ENCODE peak calls at places on chromosomes 6 and 20, in four cellular contexts. N is left lung, U is suprapubic skin, R is adrenal gland. X is an unnamed sample.
A peak's percentile ranks its signal among the peaks of the same experiment; 100 is the strongest.

GRCh38 chr6:35973670-35974222 is 50.7 kb downstream of the SLC26A8 start:
- DNase-seq in N (no peak), R (peak; percentile 15), U (no peak), X (no peak)

GRCh38 chr6:97053643-97054411 is 129.3 kb downstream of the KLHL32 start:
- DNase-seq in N (no peak), R (no peak), U (no peak), X (no peak)

GRCh38 chr6:306641-307061 is 14.4 kb downstream of the DUSP22 start:
- DNase-seq in U (peak; percentile 68), R (no peak), N (no peak), X (no peak)

GRCh38 chr6:152096863-152097496 is 289.5 kb downstream of the ESR1 start:
- DNase-seq in N (no peak), R (no peak), U (no peak), X (no peak)

GRCh38 chr6:37381579-37381978 is 27.8 kb downstream of the RNF8 start:
- DNase-seq in U (no peak), R (peak; percentile 20), N (no peak), X (no peak)

GRCh38 chr6:133887478-133887877 is 1.4 kb upstream of the TCF21 start:
- DNase-seq in R (no peak), N (no peak), U (no peak), X (no peak)

GRCh38 chr6:128144320-128144719 is 243.5 kb upstream of the THEMIS start:
- DNase-seq in N (no peak), U (no peak), R (no peak), X (no peak)

GRCh38 chr6:136031982-136032381 is 180.5 kb downstream of the PDE7B start:
- DNase-seq in R (peak; percentile 23), U (no peak), N (no peak), X (no peak)

GRCh38 chr6:47135772-47136171 is 93.6 kb upstream of the ADGRF1 start:
- DNase-seq in N (no peak), R (no peak), U (no peak), X (no peak)

GRCh38 chr20:38165966-38166706 is 1.1 kb upstream of the TGM2 start:
- DNase-seq in N (no peak), R (no peak), U (no peak), X (no peak)

GRCh38 chr6:133568970-133569889 is 319.7 kb upstream of the TCF21 start:
- DNase-seq in R (peak; percentile 21), U (no peak), N (no peak), X (no peak)

GRCh38 chr6:3603443-3604130 is 146.7 kb upstream of the SLC22A23 start:
- DNase-seq in R (no peak), U (no peak), N (no peak), X (no peak)

GRCh38 chr20:42043921-42044320 is 425.7 kb upstream of the CHD6 start:
- DNase-seq in R (no peak), N (no peak), U (no peak), X (no peak)

GRCh38 chr20:2300420-2300819 is 4.6 kb downstream of the TGM3 start:
- DNase-seq in U (no peak), N (no peak), R (peak; percentile 19), X (no peak)

GRCh38 chr6:161079566-161080262 is 88.1 kb downstream of the MAP3K4 start:
- DNase-seq in U (no peak), R (no peak), N (no peak), X (no peak)

GRCh38 chr6:82783587-82784253 is 281.9 kb downstream of the UBE3D start:
- DNase-seq in R (no peak), N (no peak), U (no peak), X (no peak)

GRCh38 chr20:20734475-20734948 is 22.1 kb upstream of the RALGAPA2 start:
- DNase-seq in U (no peak), N (no peak), R (no peak), X (no peak)

GRCh38 chr6:167091149-167092107 is 31.5 kb upstream of the CCR6 start:
- DNase-seq in U (no peak), N (no peak), R (no peak), X (no peak)

GRCh38 chr6:117272032-117272866 is 6.9 kb downstream of the VGLL2 start:
- DNase-seq in N (no peak), U (no peak), R (no peak), X (no peak)

GRCh38 chr6:11139051-11139960 is 27.8 kb upstream of the ERVFRD-1 start:
- DNase-seq in U (no peak), N (no peak), R (no peak), X (no peak)

GRCh38 chr6:145669627-145670034 is 65.7 kb downstream of the EPM2A start:
- DNase-seq in N (no peak), R (peak; percentile 36), U (no peak), X (no peak)

GRCh38 chr6:3849681-3850450 is 693 bp downstream of the FAM50B start:
- DNase-seq in U (peak; percentile 70), N (peak; percentile 82), R (no peak), X (no peak)

GRCh38 chr6:156391379-156391777 is 385.8 kb upstream of the ARID1B start:
- DNase-seq in N (no peak), R (no peak), U (no peak), X (no peak)

GRCh38 chr6:149268768-149269167 is 48.7 kb upstream of the TAB2 start:
- DNase-seq in N (no peak), R (no peak), U (no peak), X (no peak)

GRCh38 chr6:63415286-63415685 is 95.5 kb upstream of the LGSN start:
- DNase-seq in N (no peak), U (no peak), R (no peak), X (no peak)

GRCh38 chr6:22888147-22888831 is 318.9 kb downstream of the HDGFL1 start:
- DNase-seq in N (no peak), U (no peak), R (no peak), X (no peak)

GRCh38 chr6:34095741-34096140 is 50.1 kb downstream of the GRM4 start:
- DNase-seq in N (no peak), R (no peak), U (no peak), X (no peak)

GRCh38 chr20:44598413-44599290 is 16.3 kb downstream of the PKIG start:
- DNase-seq in R (peak; percentile 52), N (no peak), U (no peak), X (no peak)

GRCh38 chr20:44601801-44602204 is 19.4 kb downstream of the PKIG start:
- DNase-seq in N (no peak), R (peak; percentile 82), U (no peak), X (no peak)

GRCh38 chr20:44599715-44600114 is 17.3 kb downstream of the PKIG start:
- DNase-seq in U (no peak), N (no peak), R (no peak), X (no peak)

GRCh38 chr20:44600301-44600700 is 17.9 kb downstream of the PKIG start:
- DNase-seq in N (no peak), U (no peak), R (no peak), X (no peak)

DNA sequence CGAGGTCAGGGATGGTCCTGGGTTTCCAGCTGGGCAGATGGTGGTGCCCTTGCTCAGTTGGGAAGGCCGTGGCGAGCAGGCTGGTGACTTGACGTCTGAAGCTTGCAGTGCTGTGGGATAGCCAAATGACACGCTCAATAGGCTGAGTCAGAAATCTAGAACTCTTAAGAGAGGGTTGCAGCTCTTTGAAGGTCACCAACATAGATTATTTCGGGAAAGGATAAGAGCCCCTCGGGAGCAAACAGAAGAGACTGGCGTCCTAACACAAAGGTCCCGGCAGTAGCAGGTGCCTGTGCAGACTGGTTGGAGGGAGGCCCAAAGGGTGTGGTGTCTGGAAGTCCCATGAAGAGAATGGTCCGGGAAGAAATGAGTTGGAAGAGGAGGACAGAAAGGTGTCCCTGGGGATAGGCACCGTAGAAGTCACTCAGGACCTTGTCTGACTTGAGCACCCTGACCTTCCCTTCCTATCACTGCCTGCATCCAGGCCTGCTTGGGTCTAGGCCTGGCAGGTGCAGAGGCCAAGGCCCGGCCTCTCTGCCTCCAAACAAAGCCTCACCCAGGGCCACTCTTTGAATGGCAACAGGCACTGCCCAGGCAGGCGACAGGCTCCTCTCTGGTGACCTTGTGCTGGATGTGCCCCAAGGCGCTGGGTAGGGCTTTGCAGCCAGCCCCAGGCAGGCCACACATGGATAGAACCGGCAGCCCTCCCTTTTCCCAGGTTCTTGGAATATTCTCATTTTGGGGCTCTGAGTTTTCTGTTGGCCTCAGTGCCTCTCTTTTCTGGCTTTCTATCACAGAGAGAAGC is 18.6 kb downstream of the PKIG start:
- DNase-seq in U (no peak), R (peak; percentile 77), N (no peak), X (no peak)
- TF ChIP-seq CTCF in U (no peak), R (no peak), N (no peak), X (no peak)

GRCh38 chr6:131443514-131443913 is 129.5 kb upstream of the ARG1 start:
- DNase-seq in N (no peak), R (no peak), U (no peak), X (no peak)
- TF ChIP-seq CTCF in N (no peak), R (no peak), U (no peak), X (no peak)

GRCh38 chr6:107603029-107603428 is 113.1 kb downstream of the SOBP start:
- DNase-seq in N (no peak), U (no peak), R (no peak), X (no peak)

GRCh38 chr6:107604549-107604948 is 114.6 kb downstream of the SOBP start:
- DNase-seq in N (no peak), U (no peak), R (no peak), X (no peak)

GRCh38 chr6:107611060-107611824 is 121.3 kb downstream of the SOBP start:
- DNase-seq in U (no peak), R (no peak), N (no peak), X (no peak)

GRCh38 chr6:107606407-107606806 is 116.5 kb downstream of the SOBP start:
- DNase-seq in N (no peak), U (no peak), R (no peak), X (no peak)

DNA sequence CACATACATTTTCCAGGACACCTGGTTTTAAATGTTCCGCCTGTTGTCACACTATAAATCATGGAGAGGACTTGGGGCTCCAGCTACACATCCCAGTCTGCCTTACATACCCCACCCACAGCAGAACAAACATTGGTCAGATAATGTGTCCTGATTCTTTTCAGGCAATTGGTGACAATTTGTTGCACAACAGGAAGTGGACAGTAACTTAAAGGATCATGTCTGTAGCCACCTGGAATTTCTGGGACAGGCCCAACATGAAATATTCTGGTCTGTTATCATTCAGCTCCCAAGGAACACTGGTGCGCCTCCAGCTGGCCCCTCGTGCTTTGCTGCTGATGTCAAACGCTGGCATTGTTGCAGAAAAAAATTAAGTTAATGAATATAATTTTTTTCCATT is 117.2 kb downstream of the SOBP start:
- DNase-seq in R (no peak), U (no peak), N (no peak), X (no peak)
- TF ChIP-seq CTCF in R (no peak), U (no peak), N (no peak), X (no peak)

GRCh38 chr6:1481326-1481725 is 92.0 kb downstream of the FOXF2 start:
- DNase-seq in N (no peak), U (no peak), R (no peak), X (no peak)

GRCh38 chr6:1479601-1480236 is 90.3 kb downstream of the FOXF2 start:
- DNase-seq in U (no peak), R (no peak), N (no peak), X (no peak)

GRCh38 chr6:1482381-1483166 is 93.2 kb downstream of the FOXF2 start:
- DNase-seq in U (no peak), N (no peak), R (no peak), X (no peak)

GRCh38 chr6:1477432-1478090 is 88.2 kb downstream of the FOXF2 start:
- DNase-seq in R (no peak), N (no peak), U (no peak), X (no peak)

GRCh38 chr6:1479095-1479494 is 89.7 kb downstream of the FOXF2 start:
- DNase-seq in N (no peak), U (no peak), R (no peak), X (no peak)
- TF ChIP-seq CTCF in N (no peak), U (no peak), R (no peak), X (no peak)

X was measured in activated B cell treated with CpG ODN at 0.5 μM for 24 hours.